ENCODE peak calls at places on chromosomes 12 and 14, in ten cellular contexts. N is astrocyte; T is iris pigment epithelial cell; C is amniotic epithelial cell; E is EL; L is AG09319; B is sigmoid colon; R is central memory CD4-positive, alpha-beta T cell; S is stimulated activated CD4-positive, alpha-beta T cell treated with anti-CD3 and anti-CD28 coated beads, Interleukin-1b, Interleukin-23, amount 100 ng/mL, for 1 hour; F is ecto neural progenitor cell. W is an unnamed sample.
A peak's percentile ranks its signal among the peaks of the same experiment; 100 is the strongest.

GRCh38 chr14:80434574-80435321 is 223.4 kb upstream of the DIO2 start:
- DNase-seq in B (no peak), R (no peak), S (no peak), E (peak; percentile 9), F (no peak), L (no peak), N (no peak), T (no peak), C (peak; percentile 12), W (no peak)

GRCh38 chr12:40287369-40287975 is 62.7 kb downstream of the LRRK2 start:
- DNase-seq in R (no peak), C (no peak), B (no peak), S (no peak), E (no peak), N (no peak), F (no peak), L (no peak), T (no peak), W (no peak)

GRCh38 chr12:106341086-106341879 is 16.3 kb upstream of the POLR3B start:
- DNase-seq in S (no peak), E (no peak), B (no peak), T (no peak), L (no peak), F (no peak), C (no peak), N (no peak), R (no peak), W (no peak)

GRCh38 chr14:96197969-96198368 is 6.7 kb upstream of the BDKRB2 start:
- DNase-seq in E (no peak), F (no peak), N (no peak), B (no peak), C (no peak), S (no peak), L (no peak), R (no peak), T (no peak), W (no peak)

GRCh38 chr12:132475304-132476037 is 14.5 kb upstream of the FBRSL1 start:
- DNase-seq in B (no peak), L (no peak), N (no peak), E (no peak), F (no peak), R (peak; percentile 27), C (no peak), T (no peak), S (no peak), W (peak; percentile 74)

GRCh38 chr14:57712101-57712500 is 153.8 kb downstream of the SLC35F4 start:
- DNase-seq in T (no peak), R (no peak), S (no peak), B (no peak), F (no peak), N (no peak), E (no peak), L (no peak), C (no peak), W (no peak)

GRCh38 chr12:32988982-32989381 is 92.4 kb upstream of the PKP2 start:
- DNase-seq in S (no peak), L (no peak), C (peak; percentile 69), F (no peak), B (no peak), E (no peak), N (peak; percentile 8), T (peak; percentile 18), R (no peak), W (no peak)

GRCh38 chr12:56158926-56159461 is 835 bp downstream of the MYL6 start:
- DNase-seq in B (peak; percentile 97), E (peak; percentile 74), N (peak; percentile 53), R (no peak), S (no peak), T (peak; percentile 73), C (peak; percentile 64), L (peak; percentile 76), F (peak; percentile 78), W (peak; percentile 92)

GRCh38 chr14:33118653-33119052 is 180.0 kb downstream of the NPAS3 start:
- DNase-seq in S (no peak), N (peak; percentile 6), E (no peak), R (no peak), B (no peak), L (no peak), T (no peak), C (peak; percentile 38), F (no peak), W (no peak)

GRCh38 chr12:108597559-108598471 is at the start of gene TMEM119:
- DNase-seq in F (peak; percentile 79), L (peak; percentile 74), B (peak; percentile 76), S (no peak), E (peak; percentile 46), C (peak; percentile 14), T (no peak), R (no peak), N (no peak), W (no peak)

GRCh38 chr12:65609359-65609771 is 214.9 kb upstream of the HMGA2 start:
- DNase-seq in C (peak; percentile 72), T (peak; percentile 92), B (no peak), N (peak; percentile 84), E (peak; percentile 95), R (no peak), F (no peak), L (peak; percentile 30), S (no peak), W (no peak)

GRCh38 chr12:104702565-104703139 is 245.9 kb downstream of the CHST11 start:
- DNase-seq in T (no peak), E (peak; percentile 68), R (no peak), B (peak; percentile 78), L (peak; percentile 94), N (no peak), C (no peak), S (no peak), F (no peak), W (no peak)

GRCh38 chr14:68282479-68283377 is 463.1 kb downstream of the RAD51B start:
- DNase-seq in R (peak; percentile 59), C (no peak), E (no peak), S (no peak), B (no peak), N (no peak), T (no peak), F (no peak), L (no peak), W (no peak)

GRCh38 chr14:33809456-33809855 is 141.4 kb downstream of the EGLN3 start:
- DNase-seq in S (no peak), T (no peak), C (peak; percentile 69), B (no peak), F (no peak), L (no peak), R (no peak), N (no peak), E (no peak), W (no peak)

GRCh38 chr12:58387199-58387598 is 445.8 kb downstream of the ATP23 start:
- DNase-seq in E (peak; percentile 77), R (no peak), T (peak; percentile 61), B (no peak), N (peak; percentile 86), F (no peak), C (peak; percentile 29), S (no peak), L (no peak), W (no peak)

GRCh38 chr14:103136388-103137271 is 13.4 kb downstream of the TNFAIP2 start:
- DNase-seq in F (no peak), E (peak; percentile 81), T (peak; percentile 75), B (peak; percentile 72), N (peak; percentile 34), R (no peak), S (no peak), C (peak; percentile 68), L (no peak), W (no peak)

GRCh38 chr12:51868821-51869489 is 18.9 kb upstream of the ANKRD33 start:
- DNase-seq in F (peak; percentile 80), L (no peak), E (peak; percentile 37), R (no peak), N (no peak), B (no peak), C (no peak), T (no peak), S (no peak), W (peak; percentile 78)

GRCh38 chr12:6946033-6946919 is 2.5 kb downstream of the C12orf57 start:
- DNase-seq in T (no peak), S (no peak), B (no peak), F (peak; percentile 87), N (no peak), L (no peak), E (no peak), R (peak; percentile 73), C (peak; percentile 41), W (no peak)

GRCh38 chr12:56128669-56129209 is 672 bp downstream of the ESYT1 start:
- DNase-seq in R (no peak), F (peak; percentile 72), S (no peak), B (peak; percentile 76), C (no peak), N (no peak), T (peak; percentile 22), E (peak; percentile 36), L (no peak), W (no peak)

GRCh38 chr14:23559010-23559920 is 3.2 kb downstream of the THTPA start:
- DNase-seq in S (peak; percentile 50), T (peak; percentile 63), R (peak; percentile 54), F (peak; percentile 84), C (peak; percentile 52), N (no peak), E (peak; percentile 59), L (no peak), B (no peak), W (peak; percentile 40)